ENCODE peak calls at places on chromosomes 2 and 18, in eight cellular contexts. O, S, L, G, E, W, V and R are unnamed samples.

GRCh38 chr2:215362562-215362904 is 50.7 kb downstream of the ATIC start:
- DNase-seq in O (no peak), S (no peak), L (no peak), G (no peak), E (no peak), W (no peak), V (no peak), R (no peak)

GRCh38 chr2:73252238-73253027 is 18.3 kb downstream of the CCT7 start:
- DNase-seq in O (no peak), S (no peak), L (no peak), G (no peak), E (no peak), W (no peak), V (no peak), R (no peak)

GRCh38 chr2:138432971-138433370 is 68.6 kb upstream of the SPOPL start:
- DNase-seq in O (peak), S (no peak), L (no peak), G (no peak), E (peak), W (no peak), V (no peak), R (no peak)

GRCh38 chr2:73264783-73265182 is 19.5 kb downstream of the FBXO41 start:
- DNase-seq in O (no peak), S (no peak), L (no peak), G (no peak), E (no peak), W (no peak), V (no peak), R (no peak)

GRCh38 chr2:199115169-199115568 is 342.6 kb downstream of the SATB2 start:
- DNase-seq in O (no peak), S (no peak), L (no peak), G (no peak), E (no peak), W (no peak), V (no peak), R (no peak)

GRCh38 chr2:20935168-20935567 is 108.7 kb downstream of the APOB start:
- DNase-seq in O (no peak), S (no peak), L (no peak), G (no peak), E (no peak), W (no peak), V (no peak), R (no peak)

GRCh38 chr18:74198453-74198852 is 50.1 kb downstream of the TIMM21 start:
- DNase-seq in O (no peak), S (no peak), L (no peak), G (no peak), E (no peak), W (no peak), V (no peak), R (no peak)

GRCh38 chr18:26741041-26741440 is 124.5 kb downstream of the AQP4 start:
- DNase-seq in O (no peak), S (no peak), L (no peak), G (no peak), E (peak), W (no peak), V (no peak), R (no peak)

GRCh38 chr2:27077231-27077630 is 1.2 kb upstream of the EMILIN1 start:
- DNase-seq in O (no peak), S (no peak), L (no peak), G (no peak), E (no peak), W (no peak), V (no peak), R (no peak)